ENCODE peak calls at places on chromosomes 4 and X, in six cellular contexts. One of them, this sample, is unnamed.
A peak's percentile ranks its signal among the peaks of the same experiment; 100 is the strongest.

GRCh38 chr4:187073820-187074219 is 350.2 kb upstream of the FAT1 start:
- DNase-seq in psoas muscle: no peak
- DNase-seq in pancreas: no peak
- DNase-seq in CD8-positive, alpha-beta T cell: no peak
- DNase-seq in aorta: no peak
- DNase-seq in naive thymus-derived CD4-positive, alpha-beta T cell: no peak
- DNase-seq in this sample: no peak

GRCh38 chr4:173782660-173783059 is 252.6 kb upstream of the HAND2 start:
- DNase-seq in aorta: no peak
- DNase-seq in naive thymus-derived CD4-positive, alpha-beta T cell: no peak
- DNase-seq in CD8-positive, alpha-beta T cell: no peak
- DNase-seq in psoas muscle: no peak
- DNase-seq in pancreas: no peak
- DNase-seq in this sample: no peak

GRCh38 chrX:109886122-109886761 is 116.7 kb upstream of the TMEM164 start:
- DNase-seq in pancreas: peak; percentile 6
- DNase-seq in naive thymus-derived CD4-positive, alpha-beta T cell: no peak
- DNase-seq in CD8-positive, alpha-beta T cell: no peak
- DNase-seq in aorta: no peak
- DNase-seq in psoas muscle: no peak
- DNase-seq in this sample: peak; percentile 71

GRCh38 chr4:7970031-7970946 is 30.6 kb upstream of the AFAP1 start:
- DNase-seq in pancreas: no peak
- DNase-seq in aorta: peak; percentile 55
- DNase-seq in naive thymus-derived CD4-positive, alpha-beta T cell: peak; percentile 50
- DNase-seq in CD8-positive, alpha-beta T cell: no peak
- DNase-seq in psoas muscle: no peak
- DNase-seq in this sample: peak; percentile 75

GRCh38 chrX:114611018-114611619 is 27.2 kb downstream of the HTR2C start:
- DNase-seq in pancreas: no peak
- DNase-seq in aorta: no peak
- DNase-seq in psoas muscle: no peak
- DNase-seq in naive thymus-derived CD4-positive, alpha-beta T cell: no peak
- DNase-seq in CD8-positive, alpha-beta T cell: no peak
- DNase-seq in this sample: peak; percentile 64

GRCh38 chr4:127015616-127016015 is 617.1 kb upstream of the INTU start:
- DNase-seq in pancreas: no peak
- DNase-seq in naive thymus-derived CD4-positive, alpha-beta T cell: no peak
- DNase-seq in aorta: no peak
- DNase-seq in CD8-positive, alpha-beta T cell: no peak
- DNase-seq in psoas muscle: no peak
- DNase-seq in this sample: peak; percentile 53

GRCh38 chr4:45100936-45101818 is 374.8 kb upstream of the GNPDA2 start:
- DNase-seq in psoas muscle: no peak
- DNase-seq in naive thymus-derived CD4-positive, alpha-beta T cell: no peak
- DNase-seq in aorta: no peak
- DNase-seq in pancreas: no peak
- DNase-seq in CD8-positive, alpha-beta T cell: no peak
- DNase-seq in this sample: no peak

GRCh38 chr4:165458451-165458850 is 79.6 kb downstream of the CPE start:
- DNase-seq in CD8-positive, alpha-beta T cell: no peak
- DNase-seq in naive thymus-derived CD4-positive, alpha-beta T cell: no peak
- DNase-seq in psoas muscle: no peak
- DNase-seq in aorta: no peak
- DNase-seq in pancreas: no peak
- DNase-seq in this sample: no peak

GRCh38 chr4:95095352-95095974 is 337.7 kb downstream of the BMPR1B start:
- DNase-seq in CD8-positive, alpha-beta T cell: no peak
- DNase-seq in pancreas: no peak
- DNase-seq in psoas muscle: no peak
- DNase-seq in naive thymus-derived CD4-positive, alpha-beta T cell: no peak
- DNase-seq in aorta: no peak
- DNase-seq in this sample: no peak

GRCh38 chr4:106312377-106312776 is 3.6 kb downstream of the TBCK start:
- DNase-seq in naive thymus-derived CD4-positive, alpha-beta T cell: no peak
- DNase-seq in aorta: no peak
- DNase-seq in psoas muscle: no peak
- DNase-seq in pancreas: no peak
- DNase-seq in CD8-positive, alpha-beta T cell: no peak
- DNase-seq in this sample: no peak

GRCh38 chrX:4379071-4379470 is 665.6 kb upstream of the PRKX start:
- DNase-seq in pancreas: no peak
- DNase-seq in psoas muscle: no peak
- DNase-seq in naive thymus-derived CD4-positive, alpha-beta T cell: no peak
- DNase-seq in CD8-positive, alpha-beta T cell: no peak
- DNase-seq in aorta: no peak
- DNase-seq in this sample: no peak

GRCh38 chr4:37981425-37981824 is 21.2 kb downstream of the PTTG2 start:
- DNase-seq in aorta: no peak
- DNase-seq in naive thymus-derived CD4-positive, alpha-beta T cell: no peak
- DNase-seq in psoas muscle: no peak
- DNase-seq in CD8-positive, alpha-beta T cell: no peak
- DNase-seq in pancreas: no peak
- DNase-seq in this sample: peak; percentile 57

GRCh38 chr4:163251204-163251603 is 81.2 kb downstream of the NPY1R start:
- DNase-seq in aorta: no peak
- DNase-seq in pancreas: no peak
- DNase-seq in psoas muscle: no peak
- DNase-seq in naive thymus-derived CD4-positive, alpha-beta T cell: no peak
- DNase-seq in CD8-positive, alpha-beta T cell: no peak
- DNase-seq in this sample: peak; percentile 56

GRCh38 chr4:114698256-114698655 is 99.6 kb downstream of the UGT8 start:
- DNase-seq in CD8-positive, alpha-beta T cell: no peak
- DNase-seq in aorta: no peak
- DNase-seq in psoas muscle: no peak
- DNase-seq in pancreas: no peak
- DNase-seq in naive thymus-derived CD4-positive, alpha-beta T cell: no peak
- DNase-seq in this sample: no peak

GRCh38 chr4:143294310-143294709 is 42.4 kb upstream of the GAB1 start:
- DNase-seq in naive thymus-derived CD4-positive, alpha-beta T cell: no peak
- DNase-seq in psoas muscle: peak; percentile 66
- DNase-seq in pancreas: peak; percentile 16
- DNase-seq in aorta: peak; percentile 89
- DNase-seq in CD8-positive, alpha-beta T cell: no peak
- DNase-seq in this sample: no peak

GRCh38 chr4:144734522-144734921 is 88.6 kb downstream of the HHIP start:
- DNase-seq in naive thymus-derived CD4-positive, alpha-beta T cell: no peak
- DNase-seq in CD8-positive, alpha-beta T cell: no peak
- DNase-seq in aorta: no peak
- DNase-seq in pancreas: no peak
- DNase-seq in psoas muscle: no peak
- DNase-seq in this sample: peak; percentile 59

GRCh38 chrX:134764202-134764785 is 106.0 kb upstream of the PLAC1 start:
- DNase-seq in psoas muscle: no peak
- DNase-seq in naive thymus-derived CD4-positive, alpha-beta T cell: no peak
- DNase-seq in pancreas: no peak
- DNase-seq in aorta: no peak
- DNase-seq in CD8-positive, alpha-beta T cell: no peak
- DNase-seq in this sample: no peak

GRCh38 chrX:8424941-8425340 is 39.7 kb upstream of the VCX3B start:
- DNase-seq in naive thymus-derived CD4-positive, alpha-beta T cell: no peak
- DNase-seq in CD8-positive, alpha-beta T cell: no peak
- DNase-seq in aorta: no peak
- DNase-seq in psoas muscle: no peak
- DNase-seq in pancreas: no peak
- DNase-seq in this sample: no peak

GRCh38 chr4:91734682-91735081 is 569.1 kb upstream of the GRID2 start:
- DNase-seq in psoas muscle: no peak
- DNase-seq in aorta: no peak
- DNase-seq in pancreas: no peak
- DNase-seq in CD8-positive, alpha-beta T cell: no peak
- DNase-seq in naive thymus-derived CD4-positive, alpha-beta T cell: no peak
- DNase-seq in this sample: no peak

GRCh38 chr4:4671774-4672349 is 130.0 kb upstream of the STX18 start:
- DNase-seq in CD8-positive, alpha-beta T cell: no peak
- DNase-seq in psoas muscle: no peak
- DNase-seq in naive thymus-derived CD4-positive, alpha-beta T cell: no peak
- DNase-seq in pancreas: no peak
- DNase-seq in aorta: no peak
- DNase-seq in this sample: no peak

GRCh38 chrX:112819013-112819635 is 21.5 kb downstream of the AMOT start:
- DNase-seq in aorta: no peak
- DNase-seq in naive thymus-derived CD4-positive, alpha-beta T cell: no peak
- DNase-seq in pancreas: no peak
- DNase-seq in CD8-positive, alpha-beta T cell: no peak
- DNase-seq in psoas muscle: no peak
- DNase-seq in this sample: no peak

GRCh38 chrX:17519349-17519748 is 144.3 kb downstream of the NHS start:
- DNase-seq in aorta: peak; percentile 78
- DNase-seq in pancreas: no peak
- DNase-seq in psoas muscle: peak; percentile 67
- DNase-seq in naive thymus-derived CD4-positive, alpha-beta T cell: no peak
- DNase-seq in CD8-positive, alpha-beta T cell: no peak
- DNase-seq in this sample: no peak

GRCh38 chrX:154091678-154092077 is 5.8 kb downstream of the MECP2 start:
- DNase-seq in pancreas: peak; percentile 25
- DNase-seq in psoas muscle: no peak
- DNase-seq in aorta: no peak
- DNase-seq in naive thymus-derived CD4-positive, alpha-beta T cell: no peak
- DNase-seq in CD8-positive, alpha-beta T cell: no peak
- DNase-seq in this sample: peak; percentile 49

GRCh38 chr4:1741208-1741607 is 19.9 kb downstream of the TACC3 start:
- DNase-seq in aorta: no peak
- DNase-seq in CD8-positive, alpha-beta T cell: no peak
- DNase-seq in naive thymus-derived CD4-positive, alpha-beta T cell: no peak
- DNase-seq in pancreas: no peak
- DNase-seq in psoas muscle: no peak
- DNase-seq in this sample: no peak

GRCh38 chr4:1738410-1738809 is 17.1 kb downstream of the TACC3 start:
- DNase-seq in pancreas: no peak
- DNase-seq in naive thymus-derived CD4-positive, alpha-beta T cell: no peak
- DNase-seq in psoas muscle: no peak
- DNase-seq in aorta: no peak
- DNase-seq in CD8-positive, alpha-beta T cell: no peak
- DNase-seq in this sample: no peak

GRCh38 chr4:1739358-1739757 is 18.0 kb downstream of the TACC3 start:
- DNase-seq in naive thymus-derived CD4-positive, alpha-beta T cell: no peak
- DNase-seq in pancreas: no peak
- DNase-seq in aorta: no peak
- DNase-seq in psoas muscle: no peak
- DNase-seq in CD8-positive, alpha-beta T cell: no peak
- DNase-seq in this sample: no peak

GRCh38 chr4:1737666-1738065 is 16.3 kb downstream of the TACC3 start:
- DNase-seq in pancreas: no peak
- DNase-seq in psoas muscle: no peak
- DNase-seq in naive thymus-derived CD4-positive, alpha-beta T cell: no peak
- DNase-seq in aorta: no peak
- DNase-seq in CD8-positive, alpha-beta T cell: no peak
- DNase-seq in this sample: no peak

GRCh38 chr4:1740021-1740545 is 18.8 kb downstream of the TACC3 start:
- DNase-seq in naive thymus-derived CD4-positive, alpha-beta T cell: no peak
- DNase-seq in CD8-positive, alpha-beta T cell: no peak
- DNase-seq in pancreas: no peak
- DNase-seq in aorta: no peak
- DNase-seq in psoas muscle: no peak
- DNase-seq in this sample: no peak
- H3K36me3 ChIP-seq in naive thymus-derived CD4-positive, alpha-beta T cell: peaks cover 13% of the 10 kb centered on the region
- H3K36me3 ChIP-seq in CD8-positive, alpha-beta T cell: peaks cover 74% of the 10 kb centered on the region
- H3K36me3 ChIP-seq in pancreas: no peaks in the 10 kb centered on the region
- H3K36me3 ChIP-seq in aorta: no peaks in the 10 kb centered on the region
- H3K36me3 ChIP-seq in psoas muscle: peaks cover 7% of the 10 kb centered on the region
- H3K36me3 ChIP-seq in this sample: peaks cover 73% of the 10 kb centered on the region

DNA sequence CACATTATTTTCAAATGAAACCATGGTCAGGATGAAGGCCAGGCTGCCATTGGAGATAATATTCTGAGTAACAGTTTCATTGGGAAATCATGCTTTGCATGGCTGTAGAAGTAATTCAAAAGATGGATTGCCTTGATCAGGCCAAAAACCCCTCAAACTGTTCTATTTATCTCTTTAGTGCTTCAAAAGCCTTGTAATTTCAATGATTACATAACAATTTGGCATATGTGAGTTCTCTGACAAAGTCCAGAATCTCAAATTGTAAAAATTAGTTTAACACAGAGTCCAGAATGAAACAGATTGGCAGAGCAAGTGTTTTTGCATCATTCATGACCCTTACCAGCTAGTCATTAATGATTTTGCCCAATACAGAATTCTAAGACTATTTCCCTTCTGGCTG is 347.2 kb downstream of the SPRY1 start:
- DNase-seq in pancreas: no peak
- DNase-seq in CD8-positive, alpha-beta T cell: no peak
- DNase-seq in naive thymus-derived CD4-positive, alpha-beta T cell: no peak
- DNase-seq in aorta: no peak
- DNase-seq in psoas muscle: no peak
- DNase-seq in this sample: no peak
- H3K27ac ChIP-seq in pancreas: no peak overlapping the region
- H3K27ac ChIP-seq in CD8-positive, alpha-beta T cell: no peak overlapping the region
- H3K27ac ChIP-seq in naive thymus-derived CD4-positive, alpha-beta T cell: no peak overlapping the region
- H3K27ac ChIP-seq in aorta: no peak overlapping the region
- H3K27ac ChIP-seq in psoas muscle: no peak overlapping the region
- H3K27ac ChIP-seq in this sample: no peak overlapping the region

GRCh38 chrX:130086414-130087207 is 23.7 kb downstream of the ELF4 start:
- DNase-seq in aorta: no peak
- DNase-seq in CD8-positive, alpha-beta T cell: peak; percentile 24
- DNase-seq in pancreas: no peak
- DNase-seq in psoas muscle: no peak
- DNase-seq in naive thymus-derived CD4-positive, alpha-beta T cell: peak; percentile 73
- DNase-seq in this sample: no peak
- H3K4me1 ChIP-seq in aorta: no peaks in the 10 kb centered on the region
- H3K4me1 ChIP-seq in CD8-positive, alpha-beta T cell: peaks cover 67% of the 10 kb centered on the region
- H3K4me1 ChIP-seq in pancreas: no peaks in the 10 kb centered on the region
- H3K4me1 ChIP-seq in psoas muscle: no peaks in the 10 kb centered on the region
- H3K4me1 ChIP-seq in naive thymus-derived CD4-positive, alpha-beta T cell: peaks cover 22% of the 10 kb centered on the region
- H3K4me1 ChIP-seq in this sample: no peaks in the 10 kb centered on the region

GRCh38 chr4:2878346-2878745 is 34.7 kb downstream of the ADD1 start:
- DNase-seq in CD8-positive, alpha-beta T cell: no peak
- DNase-seq in pancreas: no peak
- DNase-seq in naive thymus-derived CD4-positive, alpha-beta T cell: no peak
- DNase-seq in aorta: no peak
- DNase-seq in psoas muscle: no peak
- DNase-seq in this sample: no peak

GRCh38 chr4:2886161-2886560 is 42.5 kb downstream of the ADD1 start:
- DNase-seq in aorta: no peak
- DNase-seq in psoas muscle: no peak
- DNase-seq in pancreas: no peak
- DNase-seq in naive thymus-derived CD4-positive, alpha-beta T cell: no peak
- DNase-seq in CD8-positive, alpha-beta T cell: no peak
- DNase-seq in this sample: no peak

GRCh38 chr4:2882341-2882740 is 38.7 kb downstream of the ADD1 start:
- DNase-seq in pancreas: no peak
- DNase-seq in naive thymus-derived CD4-positive, alpha-beta T cell: no peak
- DNase-seq in CD8-positive, alpha-beta T cell: no peak
- DNase-seq in aorta: no peak
- DNase-seq in psoas muscle: no peak
- DNase-seq in this sample: no peak

GRCh38 chr4:2879026-2879425 is 35.4 kb downstream of the ADD1 start:
- DNase-seq in psoas muscle: no peak
- DNase-seq in naive thymus-derived CD4-positive, alpha-beta T cell: no peak
- DNase-seq in pancreas: no peak
- DNase-seq in aorta: no peak
- DNase-seq in CD8-positive, alpha-beta T cell: no peak
- DNase-seq in this sample: no peak

DNA sequence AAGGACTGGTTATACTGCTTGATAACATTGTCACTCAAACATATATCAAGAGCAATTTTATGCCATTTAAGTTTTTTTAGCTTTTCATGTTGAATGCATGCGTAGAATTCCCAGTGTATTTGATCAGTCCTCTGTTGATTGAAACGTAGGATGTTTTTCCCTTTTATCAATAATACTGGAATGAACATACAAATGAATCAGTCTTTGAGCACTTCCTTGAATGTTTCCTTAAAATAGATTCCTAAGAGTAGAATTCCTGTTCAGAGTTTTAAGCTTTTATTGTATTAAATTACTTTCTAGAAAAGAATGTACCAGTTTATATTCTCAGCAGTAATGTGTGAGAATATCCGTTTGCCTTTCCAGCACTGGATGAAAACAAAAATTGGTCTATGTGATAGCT is 37.8 kb downstream of the ADD1 start:
- DNase-seq in pancreas: no peak
- DNase-seq in naive thymus-derived CD4-positive, alpha-beta T cell: no peak
- DNase-seq in psoas muscle: no peak
- DNase-seq in CD8-positive, alpha-beta T cell: no peak
- DNase-seq in aorta: no peak
- DNase-seq in this sample: no peak
- H3K36me3 ChIP-seq in pancreas: peaks cover 24% of the 10 kb centered on the region
- H3K36me3 ChIP-seq in naive thymus-derived CD4-positive, alpha-beta T cell: peaks cover 23% of the 10 kb centered on the region
- H3K36me3 ChIP-seq in psoas muscle: peaks cover 4% of the 10 kb centered on the region
- H3K36me3 ChIP-seq in CD8-positive, alpha-beta T cell: peaks cover 30% of the 10 kb centered on the region
- H3K36me3 ChIP-seq in aorta: peaks cover 6% of the 10 kb centered on the region
- H3K36me3 ChIP-seq in this sample: peaks cover 86% of the 10 kb centered on the region